ENCODE peak calls at places on chromosomes 5 and 9, in six cellular contexts. L is left ventricle myocardium inferior, J is neural progenitor cell, S is heart left ventricle, B is Peyer's patch, V is pancreas. I is an unnamed sample.

GRCh38 chr5:172115541-172115982 is 72.5 kb downstream of the STK10 start:
- DNase-seq in L (no peak), J (no peak), S (no peak), B (no peak), V (peak; percentile 42), I (no peak)

GRCh38 chr9:133303266-133304157 is 28.5 kb upstream of the ABO start:
- DNase-seq in L (no peak), J (no peak), S (no peak), B (peak; percentile 31), V (no peak), I (no peak)

GRCh38 chr9:14014209-14014608 is 299.7 kb downstream of the NFIB start:
- DNase-seq in L (no peak), J (no peak), S (peak; percentile 50), B (no peak), V (no peak), I (peak; percentile 62)

GRCh38 chr5:1351156-1351555 is 6.3 kb upstream of the CLPTM1L start:
- DNase-seq in L (no peak), J (no peak), S (no peak), B (no peak), V (no peak), I (no peak)

GRCh38 chr5:61614606-61615005 is 282.5 kb downstream of the ZSWIM6 start:
- DNase-seq in L (no peak), J (no peak), S (no peak), B (no peak), V (no peak), I (no peak)

GRCh38 chr5:54742417-54742889 is 224.9 kb downstream of the SNX18 start:
- DNase-seq in L (no peak), J (peak; percentile 27), S (no peak), B (no peak), V (no peak), I (peak; percentile 26)

GRCh38 chr9:93105620-93106019 is 9.6 kb downstream of the CARD19 start:
- DNase-seq in L (no peak), J (no peak), S (no peak), B (no peak), V (no peak), I (no peak)

GRCh38 chr9:78682206-78682605 is 385.3 kb downstream of the PSAT1 start:
- DNase-seq in L (no peak), J (no peak), S (no peak), B (no peak), V (no peak), I (no peak)

GRCh38 chr5:135251099-135251498 is 147.9 kb downstream of the MACROH2A1 start:
- DNase-seq in L (no peak), J (peak; percentile 75), S (no peak), B (no peak), V (no peak), I (no peak)

GRCh38 chr9:91954841-91955471 is 4.9 kb upstream of the ROR2 start:
- DNase-seq in L (no peak), J (peak; percentile 83), S (no peak), B (peak; percentile 61), V (no peak), I (no peak)

GRCh38 chr5:151213803-151214613 is 9.9 kb downstream of the CCDC69 start:
- DNase-seq in L (peak; percentile 79), J (no peak), S (peak; percentile 87), B (peak; percentile 95), V (peak; percentile 61), I (peak; percentile 87)

GRCh38 chr9:127561491-127562270 is 50.4 kb upstream of the STXBP1 start:
- DNase-seq in L (peak; percentile 74), J (peak; percentile 44), S (peak; percentile 73), B (peak; percentile 80), V (peak; percentile 74), I (peak; percentile 72)

GRCh38 chr9:137025120-137025966 is 2.7 kb downstream of the ABCA2 start:
- DNase-seq in L (no peak), J (peak; percentile 43), S (no peak), B (peak; percentile 76), V (no peak), I (no peak)

GRCh38 chr5:18984559-18985080 is 1003.4 kb downstream of the CDH18 start:
- DNase-seq in L (no peak), J (no peak), S (no peak), B (no peak), V (no peak), I (no peak)

GRCh38 chr5:2471152-2471879 is 280.2 kb downstream of the IRX2 start:
- DNase-seq in L (no peak), J (no peak), S (no peak), B (no peak), V (no peak), I (no peak)

GRCh38 chr9:93642961-93643360 is 66.6 kb downstream of the PHF2 start:
- DNase-seq in L (no peak), J (no peak), S (no peak), B (peak; percentile 23), V (no peak), I (no peak)

GRCh38 chr9:120221844-120222243 is 358.1 kb downstream of the CDK5RAP2 start:
- DNase-seq in L (no peak), J (no peak), S (no peak), B (no peak), V (no peak), I (no peak)

GRCh38 chr5:117102591-117102990 is 528.0 kb upstream of the SEMA6A start:
- DNase-seq in L (no peak), J (peak; percentile 12), S (no peak), B (no peak), V (no peak), I (no peak)

GRCh38 chr5:43619380-43619779 is 16.4 kb downstream of the NNT start:
- DNase-seq in L (no peak), J (no peak), S (no peak), B (no peak), V (no peak), I (no peak)

GRCh38 chr5:29005386-29005785 is 1967.0 kb upstream of the CDH9 start:
- DNase-seq in L (no peak), J (peak; percentile 29), S (no peak), B (no peak), V (no peak), I (no peak)
- TF ChIP-seq CTCF in L (no peak), J (peak; percentile 52), S (no peak), B (no peak), V (no peak), I (no peak)

GRCh38 chr5:167699434-167699833 is 592.0 kb upstream of the WWC1 start:
- DNase-seq in L (no peak), J (peak; percentile 83), S (no peak), B (no peak), V (no peak), I (no peak)
- H3K4me3 ChIP-seq in L (no peak overlapping the region), J (no peak overlapping the region), S (no peak overlapping the region), B (no peak overlapping the region), V (no peak overlapping the region), I (no peak overlapping the region)

GRCh38 chr5:154478224-154478565 is at the start of gene HAND1:
- DNase-seq in L (peak; percentile 79), J (peak; percentile 92), S (peak; percentile 86), B (peak; percentile 56), V (peak; percentile 77), I (peak; percentile 81)

GRCh38 chr5:154479944-154480750 is 2.1 kb upstream of the HAND1 start:
- DNase-seq in L (no peak), J (peak; percentile 43), S (no peak), B (no peak), V (no peak), I (no peak)

GRCh38 chr5:154479160-154479943 is 1.3 kb upstream of the HAND1 start:
- DNase-seq in L (no peak), J (peak; percentile 48), S (no peak), B (no peak), V (no peak), I (no peak)

GRCh38 chr5:154477382-154478223 is 424 bp downstream of the HAND1 start:
- DNase-seq in L (no peak), J (peak; percentile 77), S (no peak), B (no peak), V (no peak), I (no peak)

DNA sequence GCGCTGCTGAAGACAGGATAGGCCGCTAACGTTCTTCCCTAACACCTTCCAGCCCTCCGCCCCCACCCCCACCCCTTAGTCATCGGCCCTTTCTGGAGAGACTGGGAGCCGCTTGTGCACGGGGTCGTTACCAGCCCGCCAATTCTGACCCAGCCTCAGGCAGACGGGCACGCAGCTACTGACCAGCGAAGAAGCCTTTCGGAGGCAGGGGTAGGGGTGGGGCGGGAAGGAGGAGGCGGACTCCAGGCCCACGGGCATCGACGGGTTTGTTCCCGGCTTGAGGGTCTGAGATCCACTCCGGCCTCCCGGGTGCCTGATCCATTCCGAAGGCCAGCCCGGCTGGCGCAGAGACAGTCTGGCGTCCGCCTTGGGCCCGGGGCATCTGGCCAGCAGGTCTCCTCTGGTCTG is 729 bp upstream of the HAND1 start:
- DNase-seq in L (no peak), J (peak; percentile 41), S (no peak), B (no peak), V (peak; percentile 68), I (no peak)
- H3K9me3 ChIP-seq in L (no peaks in the 10 kb centered on the region), J (no peaks in the 10 kb centered on the region), S (no peaks in the 10 kb centered on the region), B (no peaks in the 10 kb centered on the region), V (no peaks in the 10 kb centered on the region), I (no peaks in the 10 kb centered on the region)

DNA sequence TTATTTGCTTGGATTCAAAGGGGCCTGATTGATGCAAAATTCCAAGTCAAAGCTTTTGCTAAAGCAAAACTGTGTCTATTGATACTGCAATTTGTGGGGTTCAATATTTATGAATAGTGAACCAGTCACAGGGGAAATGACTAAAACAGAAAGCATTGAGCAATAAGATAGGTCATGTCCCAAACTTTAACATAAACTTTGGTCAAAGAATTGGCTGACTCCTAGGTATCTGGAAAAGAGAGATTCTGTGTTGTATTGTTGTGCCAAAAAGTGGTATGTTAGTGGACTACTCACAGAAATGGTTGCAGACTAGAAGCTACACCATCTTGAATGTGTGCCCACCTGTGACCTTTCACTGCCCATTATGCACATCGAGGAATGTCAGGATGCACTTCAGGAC is 585.5 kb upstream of the RGMB start:
- DNase-seq in L (no peak), J (no peak), S (no peak), B (no peak), V (no peak), I (no peak)
- TF ChIP-seq CTCF in L (no peak), J (no peak), S (no peak), B (no peak), V (no peak), I (no peak)

I was measured in heart right ventricle.